ENCODE peak calls at places on chromosome 19, in five cellular contexts. N is neuronal stem cell, X is IMR-90, H is H9, R is H1. B is an unnamed sample.

GRCh38 chr19:5257155-5258045 is 83.2 kb downstream of the PTPRS start:
- DNase-seq in H (no peak), N (no peak), X (no peak), R (no peak), B (no peak)

GRCh38 chr19:41398603-41399002 is 985 bp downstream of the BCKDHA start:
- DNase-seq in R (no peak), H (no peak), N (no peak), X (no peak), B (no peak)

GRCh38 chr19:37691881-37692504 is 27.6 kb downstream of the ZNF607 start:
- DNase-seq in N (peak; percentile 70), R (peak; percentile 69), H (peak; percentile 88), X (peak; percentile 80), B (peak; percentile 91)

GRCh38 chr19:38975214-38975860 is at the start of gene FBXO17:
- DNase-seq in R (no peak), X (peak; percentile 63), N (peak; percentile 50), H (peak; percentile 67), B (peak; percentile 72)

GRCh38 chr19:54388001-54388802 is 23.5 kb upstream of the LAIR1 start:
- DNase-seq in R (no peak), X (no peak), H (no peak), N (no peak), B (no peak)

GRCh38 chr19:39190768-39191167 is 6.0 kb upstream of the NCCRP1 start:
- DNase-seq in N (no peak), X (no peak), R (no peak), H (no peak), B (peak; percentile 9)

GRCh38 chr19:10644351-10645007 is 9.7 kb upstream of the ILF3 start:
- DNase-seq in N (peak; percentile 71), H (peak; percentile 91), X (peak; percentile 69), R (peak; percentile 68), B (peak; percentile 79)

GRCh38 chr19:14830702-14831101 is 4.3 kb downstream of the OR7A5 start:
- DNase-seq in N (no peak), X (no peak), H (no peak), R (no peak), B (no peak)

GRCh38 chr19:51448745-51449093 is 9.5 kb downstream of the SIGLEC8 start:
- DNase-seq in H (no peak), X (no peak), R (no peak), N (no peak), B (no peak)

DNA sequence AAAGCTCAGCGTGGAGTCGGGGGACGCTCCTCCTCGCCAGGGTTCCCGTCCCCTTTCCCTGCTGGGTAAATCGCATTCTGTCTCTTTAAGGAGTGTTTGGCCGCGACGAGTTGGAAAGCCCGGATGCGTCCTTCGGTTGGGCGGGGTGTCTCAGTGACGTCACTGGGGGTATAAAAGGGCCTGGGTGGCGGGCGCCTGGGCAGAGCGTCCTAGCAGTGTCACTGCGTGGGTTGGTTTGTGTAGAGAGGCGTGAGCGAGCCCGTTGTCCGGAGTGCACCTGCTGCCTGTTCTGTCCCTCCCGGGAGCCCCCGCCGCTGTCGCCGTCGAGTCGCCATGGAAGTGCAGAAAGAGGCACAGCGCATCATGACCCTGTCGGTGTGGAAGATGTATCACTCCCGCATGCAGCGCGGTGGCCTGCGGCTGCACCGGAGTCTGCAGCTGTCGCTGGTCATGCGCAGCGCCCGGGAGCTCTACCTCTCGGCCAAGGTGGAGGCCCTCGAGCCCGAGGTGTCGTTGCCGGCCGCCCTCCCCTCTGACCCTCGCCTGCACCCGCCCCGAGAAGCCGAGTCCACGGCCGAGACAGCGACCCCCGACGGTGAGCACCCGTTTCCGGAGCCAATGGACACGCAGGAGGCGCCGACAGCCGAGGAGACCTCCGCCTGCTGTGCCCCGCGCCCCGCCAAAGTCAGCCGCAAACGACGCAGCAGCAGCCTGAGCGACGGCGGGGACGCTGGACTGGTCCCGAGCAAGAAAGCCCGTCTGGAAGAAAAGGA is 2.8 kb downstream of the IER2 start:
- DNase-seq in N (peak; percentile 98), R (no peak), H (peak; percentile 96), X (peak; percentile 93), B (peak; percentile 98)
- H3K79me1 ChIP-seq in N (peaks cover 13% of the 10 kb centered on the region), R (peaks cover 8% of the 10 kb centered on the region), H (no peaks in the 10 kb centered on the region), X (peaks cover 2% of the 10 kb centered on the region), B (peaks cover 12% of the 10 kb centered on the region)

GRCh38 chr19:18290250-18291018 is 9.0 kb upstream of the JUND start:
- DNase-seq in X (peak; percentile 52), N (no peak), H (no peak), R (no peak), B (no peak)
- H2BK15ac ChIP-seq in X (peak overlapping the region; percentile 68), N (peak overlapping the region; percentile 92), H (no peak overlapping the region), R (no peak overlapping the region), B (peak overlapping the region; percentile 68)

GRCh38 chr19:16614941-16615340 is 13.1 kb downstream of the MED26 start:
- DNase-seq in R (no peak), N (no peak), X (no peak), H (no peak), B (no peak)
- H3K79me1 ChIP-seq in R (peaks cover 63% of the 10 kb centered on the region), N (peaks cover 22% of the 10 kb centered on the region), X (peaks cover 36% of the 10 kb centered on the region), H (peaks cover 19% of the 10 kb centered on the region), B (peaks cover 12% of the 10 kb centered on the region)

GRCh38 chr19:3121396-3121795 is 14.4 kb upstream of the GNA15 start:
- DNase-seq in R (no peak), H (no peak), N (no peak), X (no peak), B (no peak)

GRCh38 chr19:3121821-3122511 is 13.9 kb upstream of the GNA15 start:
- DNase-seq in X (no peak), R (no peak), N (no peak), H (no peak), B (no peak)

GRCh38 chr19:3123956-3124355 is 11.9 kb upstream of the GNA15 start:
- DNase-seq in R (no peak), H (no peak), X (no peak), N (no peak), B (no peak)

GRCh38 chr19:3123088-3123721 is 12.6 kb upstream of the GNA15 start:
- DNase-seq in H (no peak), N (no peak), R (no peak), X (no peak), B (no peak)

DNA sequence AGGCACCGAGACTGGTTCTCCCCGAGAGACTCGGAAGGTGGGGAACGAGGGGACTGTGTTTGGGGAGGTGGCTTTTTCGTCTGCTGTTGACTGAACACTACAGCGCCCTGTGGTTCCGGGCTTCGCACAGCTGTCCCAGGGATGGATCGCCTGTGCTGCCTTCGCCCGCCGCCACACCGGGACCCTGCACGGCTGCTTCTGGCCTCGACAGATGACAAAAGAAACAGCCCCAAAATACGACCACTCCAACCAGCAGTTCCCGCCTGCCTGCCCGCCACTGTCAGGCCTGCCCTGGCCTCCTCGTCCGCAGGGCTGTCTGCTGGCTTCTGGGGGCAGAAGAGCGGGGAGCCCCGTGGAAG is 13.3 kb upstream of the GNA15 start:
- DNase-seq in X (no peak), R (no peak), N (no peak), H (no peak), B (no peak)
- H2BK15ac ChIP-seq in X (no peak overlapping the region), R (no peak overlapping the region), N (no peak overlapping the region), H (no peak overlapping the region), B (no peak overlapping the region)

GRCh38 chr19:47228168-47228936 is 2.6 kb downstream of the BBC3 start:
- DNase-seq in H (peak; percentile 73), X (peak; percentile 17), R (no peak), N (no peak), B (peak; percentile 63)
- H3K79me1 ChIP-seq in H (no peaks in the 10 kb centered on the region), X (peaks cover 10% of the 10 kb centered on the region), R (peaks cover 16% of the 10 kb centered on the region), N (peaks cover 19% of the 10 kb centered on the region), B (peaks cover 6% of the 10 kb centered on the region)

GRCh38 chr19:42474743-42475142 is 32.0 kb upstream of the CXCL17 start:
- DNase-seq in H (no peak), N (no peak), R (no peak), X (no peak), B (no peak)
- H2BK15ac ChIP-seq in H (no peak overlapping the region), N (no peak overlapping the region), R (no peak overlapping the region), X (no peak overlapping the region), B (no peak overlapping the region)

GRCh38 chr19:22140356-22140755 is 56.4 kb downstream of the ZNF676 start:
- DNase-seq in R (no peak), N (no peak), H (no peak), X (no peak), B (no peak)
- H3K79me1 ChIP-seq in R (no peaks in the 10 kb centered on the region), N (no peaks in the 10 kb centered on the region), H (no peaks in the 10 kb centered on the region), X (no peaks in the 10 kb centered on the region), B (no peaks in the 10 kb centered on the region)

GRCh38 chr19:18164072-18164471 is 9.5 kb upstream of the IFI30 start:
- DNase-seq in R (no peak), N (no peak), H (no peak), X (no peak), B (no peak)
- H2BK15ac ChIP-seq in R (no peak overlapping the region), N (no peak overlapping the region), H (no peak overlapping the region), X (no peak overlapping the region), B (no peak overlapping the region)

DNA sequence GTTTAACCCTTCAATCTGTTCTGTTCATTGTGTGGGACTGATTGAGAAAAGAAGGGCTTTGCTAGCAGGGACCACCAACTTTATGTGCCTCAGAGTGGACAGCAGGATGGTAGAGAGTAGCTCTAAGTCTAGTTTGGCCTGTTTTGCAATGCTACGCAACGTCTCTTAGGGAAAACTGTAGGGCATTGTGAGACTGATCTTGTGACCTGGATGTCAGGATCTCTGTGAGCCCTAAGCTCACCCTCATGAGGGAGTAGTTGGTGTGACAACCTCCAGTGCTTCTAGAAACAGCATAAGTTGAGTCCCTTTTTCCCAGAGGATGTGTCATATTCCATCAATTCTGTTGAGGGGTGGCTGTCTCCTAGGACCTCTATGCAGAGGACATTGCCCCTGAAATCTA is 9.5 kb upstream of the ZNF543 start:
- DNase-seq in X (no peak), N (no peak), H (no peak), R (no peak), B (no peak)
- H3K79me1 ChIP-seq in X (no peaks in the 10 kb centered on the region), N (no peaks in the 10 kb centered on the region), H (no peaks in the 10 kb centered on the region), R (no peaks in the 10 kb centered on the region), B (no peaks in the 10 kb centered on the region)